ENCODE peak calls at places on chromosomes 12 and 14, in ten cellular contexts. One of them, this sample, is unnamed.

GRCh38 chr12:21438643-21439042 is 1.2 kb downstream of the PYROXD1 start:
- DNase-seq in heart left ventricle: no peak
- DNase-seq in transverse colon: no peak
- DNase-seq in stomach: no peak
- DNase-seq in HepG2: no peak
- DNase-seq in H54: no peak
- DNase-seq in HCT116: no peak
- DNase-seq in esophagus squamous epithelium: no peak
- DNase-seq in IMR-90: peak; percentile 12
- DNase-seq in NB4: peak; percentile 28
- DNase-seq in this sample: peak; percentile 11

GRCh38 chr12:39606712-39607423 is 12.7 kb downstream of the ABCD2 start:
- DNase-seq in H54: no peak
- DNase-seq in esophagus squamous epithelium: no peak
- DNase-seq in NB4: no peak
- DNase-seq in HepG2: no peak
- DNase-seq in heart left ventricle: no peak
- DNase-seq in stomach: no peak
- DNase-seq in IMR-90: no peak
- DNase-seq in transverse colon: no peak
- DNase-seq in HCT116: no peak
- DNase-seq in this sample: no peak

GRCh38 chr12:130715996-130716917 is at the start of gene RIMBP2:
- DNase-seq in NB4: no peak
- DNase-seq in HepG2: no peak
- DNase-seq in stomach: peak; percentile 14
- DNase-seq in IMR-90: peak; percentile 1
- DNase-seq in esophagus squamous epithelium: no peak
- DNase-seq in heart left ventricle: peak; percentile 45
- DNase-seq in HCT116: no peak
- DNase-seq in transverse colon: no peak
- DNase-seq in H54: peak; percentile 45
- DNase-seq in this sample: no peak

GRCh38 chr12:113850309-113851056 is 115.6 kb downstream of the RBM19 start:
- DNase-seq in H54: no peak
- DNase-seq in transverse colon: peak; percentile 18
- DNase-seq in esophagus squamous epithelium: no peak
- DNase-seq in HCT116: no peak
- DNase-seq in IMR-90: peak; percentile 25
- DNase-seq in HepG2: no peak
- DNase-seq in stomach: no peak
- DNase-seq in NB4: no peak
- DNase-seq in heart left ventricle: peak; percentile 80
- DNase-seq in this sample: no peak

GRCh38 chr12:49880756-49881390 is 22.8 kb downstream of the FAIM2 start:
- DNase-seq in esophagus squamous epithelium: no peak
- DNase-seq in HepG2: no peak
- DNase-seq in NB4: no peak
- DNase-seq in H54: no peak
- DNase-seq in HCT116: no peak
- DNase-seq in heart left ventricle: peak; percentile 7
- DNase-seq in IMR-90: no peak
- DNase-seq in transverse colon: no peak
- DNase-seq in stomach: no peak
- DNase-seq in this sample: no peak

GRCh38 chr12:49536526-49537195 is 2.2 kb upstream of the KCNH3 start:
- DNase-seq in transverse colon: no peak
- DNase-seq in HepG2: no peak
- DNase-seq in H54: no peak
- DNase-seq in HCT116: no peak
- DNase-seq in esophagus squamous epithelium: no peak
- DNase-seq in heart left ventricle: no peak
- DNase-seq in NB4: peak; percentile 25
- DNase-seq in IMR-90: no peak
- DNase-seq in stomach: peak; percentile 14
- DNase-seq in this sample: no peak

GRCh38 chr12:57456737-57457490 is 1.8 kb downstream of the INHBE start:
- DNase-seq in esophagus squamous epithelium: no peak
- DNase-seq in stomach: no peak
- DNase-seq in heart left ventricle: peak; percentile 10
- DNase-seq in NB4: no peak
- DNase-seq in IMR-90: no peak
- DNase-seq in transverse colon: no peak
- DNase-seq in H54: no peak
- DNase-seq in HepG2: no peak
- DNase-seq in HCT116: no peak
- DNase-seq in this sample: no peak

GRCh38 chr12:25904442-25904841 is 54.0 kb upstream of the RASSF8 start:
- DNase-seq in transverse colon: no peak
- DNase-seq in esophagus squamous epithelium: no peak
- DNase-seq in HCT116: no peak
- DNase-seq in H54: no peak
- DNase-seq in NB4: peak; percentile 49
- DNase-seq in HepG2: no peak
- DNase-seq in IMR-90: peak; percentile 39
- DNase-seq in heart left ventricle: no peak
- DNase-seq in stomach: no peak
- DNase-seq in this sample: no peak

GRCh38 chr12:16171348-16171747 is 106.1 kb downstream of the SLC15A5 start:
- DNase-seq in NB4: no peak
- DNase-seq in stomach: no peak
- DNase-seq in transverse colon: no peak
- DNase-seq in heart left ventricle: no peak
- DNase-seq in HepG2: no peak
- DNase-seq in H54: no peak
- DNase-seq in esophagus squamous epithelium: no peak
- DNase-seq in HCT116: no peak
- DNase-seq in IMR-90: no peak
- DNase-seq in this sample: no peak

GRCh38 chr14:25406818-25407217 is 356.9 kb upstream of the STXBP6 start:
- DNase-seq in H54: peak; percentile 2
- DNase-seq in IMR-90: peak; percentile 8
- DNase-seq in stomach: no peak
- DNase-seq in esophagus squamous epithelium: no peak
- DNase-seq in NB4: peak; percentile 67
- DNase-seq in HepG2: peak; percentile 68
- DNase-seq in transverse colon: peak; percentile 41
- DNase-seq in heart left ventricle: no peak
- DNase-seq in HCT116: no peak
- DNase-seq in this sample: peak; percentile 25

GRCh38 chr12:96502477-96502876 is 13.1 kb downstream of the CFAP54 start:
- DNase-seq in stomach: no peak
- DNase-seq in IMR-90: no peak
- DNase-seq in H54: no peak
- DNase-seq in HCT116: no peak
- DNase-seq in esophagus squamous epithelium: no peak
- DNase-seq in HepG2: no peak
- DNase-seq in heart left ventricle: no peak
- DNase-seq in NB4: peak; percentile 46
- DNase-seq in transverse colon: peak; percentile 27
- DNase-seq in this sample: peak; percentile 7

GRCh38 chr14:31418440-31418839 is 1.9 kb downstream of the HEATR5A start:
- DNase-seq in HepG2: no peak
- DNase-seq in NB4: peak; percentile 60
- DNase-seq in transverse colon: no peak
- DNase-seq in esophagus squamous epithelium: no peak
- DNase-seq in heart left ventricle: no peak
- DNase-seq in stomach: no peak
- DNase-seq in H54: no peak
- DNase-seq in HCT116: no peak
- DNase-seq in IMR-90: no peak
- DNase-seq in this sample: no peak

GRCh38 chr12:42767326-42767954 is 177.9 kb upstream of the PRICKLE1 start:
- DNase-seq in HepG2: no peak
- DNase-seq in IMR-90: no peak
- DNase-seq in transverse colon: no peak
- DNase-seq in stomach: no peak
- DNase-seq in esophagus squamous epithelium: no peak
- DNase-seq in heart left ventricle: no peak
- DNase-seq in HCT116: no peak
- DNase-seq in H54: no peak
- DNase-seq in NB4: no peak
- DNase-seq in this sample: no peak

GRCh38 chr12:98745578-98746391 is 100.7 kb downstream of the APAF1 start:
- DNase-seq in heart left ventricle: no peak
- DNase-seq in HepG2: no peak
- DNase-seq in H54: no peak
- DNase-seq in HCT116: no peak
- DNase-seq in esophagus squamous epithelium: no peak
- DNase-seq in IMR-90: peak; percentile 11
- DNase-seq in NB4: no peak
- DNase-seq in stomach: no peak
- DNase-seq in transverse colon: no peak
- DNase-seq in this sample: no peak

DNA sequence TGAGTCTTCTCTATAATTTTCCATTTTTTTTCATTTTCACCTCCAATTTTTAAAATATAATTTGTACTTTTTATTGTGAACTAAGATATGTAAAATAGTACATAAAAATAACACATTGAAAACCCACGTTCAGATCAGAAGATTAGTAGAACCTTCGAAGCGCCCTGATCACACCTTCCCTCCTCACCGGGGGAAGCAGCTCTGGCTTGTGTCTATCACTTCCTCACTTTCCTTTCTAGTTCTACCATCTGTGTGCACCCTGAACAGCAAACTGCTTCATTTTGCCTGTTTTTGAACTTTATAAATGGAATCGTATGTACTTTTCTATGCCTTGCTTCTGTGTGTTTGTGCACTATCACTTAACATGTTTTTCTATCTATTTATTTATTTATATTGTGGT is 11.8 kb upstream of the CD27 start:
- DNase-seq in NB4: no peak
- DNase-seq in HepG2: no peak
- DNase-seq in transverse colon: no peak
- DNase-seq in HCT116: no peak
- DNase-seq in stomach: no peak
- DNase-seq in esophagus squamous epithelium: no peak
- DNase-seq in IMR-90: no peak
- DNase-seq in heart left ventricle: no peak
- DNase-seq in H54: no peak
- DNase-seq in this sample: no peak
- TF ChIP-seq POLR2A in NB4: no peak
- TF ChIP-seq POLR2A in HepG2: no peak
- TF ChIP-seq POLR2A in transverse colon: no peak
- TF ChIP-seq POLR2A in HCT116: no peak
- TF ChIP-seq POLR2A in stomach: no peak
- TF ChIP-seq POLR2A in esophagus squamous epithelium: no peak
- TF ChIP-seq POLR2A in IMR-90: no peak
- TF ChIP-seq POLR2A in heart left ventricle: no peak
- TF ChIP-seq POLR2A in H54: no peak
- TF ChIP-seq POLR2A in this sample: no peak

DNA sequence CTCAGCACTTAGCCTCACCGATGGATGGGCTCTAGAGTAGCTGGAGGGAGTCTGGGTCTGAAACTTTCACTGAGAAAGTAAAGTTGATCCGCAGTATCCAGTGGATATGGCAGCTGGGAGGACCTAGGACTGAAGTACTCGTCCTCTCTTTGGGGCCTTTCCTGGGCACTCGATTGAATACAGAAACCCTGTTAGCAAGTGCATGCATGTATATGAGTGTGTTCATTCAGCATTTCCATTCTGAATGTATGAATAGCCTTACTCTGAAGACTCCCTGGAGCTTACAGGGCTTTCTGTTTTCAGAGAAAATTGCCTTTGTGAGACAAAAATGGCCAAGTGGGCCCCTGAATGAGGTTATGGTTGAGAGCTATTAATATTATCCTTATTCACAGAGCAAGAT is 62.8 kb downstream of the DAD1 start:
- DNase-seq in esophagus squamous epithelium: no peak
- DNase-seq in NB4: no peak
- DNase-seq in transverse colon: no peak
- DNase-seq in stomach: no peak
- DNase-seq in IMR-90: no peak
- DNase-seq in HepG2: no peak
- DNase-seq in heart left ventricle: no peak
- DNase-seq in HCT116: no peak
- DNase-seq in H54: no peak
- DNase-seq in this sample: no peak
- TF ChIP-seq POLR2A in esophagus squamous epithelium: no peak
- TF ChIP-seq POLR2A in NB4: no peak
- TF ChIP-seq POLR2A in transverse colon: no peak
- TF ChIP-seq POLR2A in stomach: no peak
- TF ChIP-seq POLR2A in IMR-90: no peak
- TF ChIP-seq POLR2A in HepG2: no peak
- TF ChIP-seq POLR2A in heart left ventricle: no peak
- TF ChIP-seq POLR2A in HCT116: no peak
- TF ChIP-seq POLR2A in H54: no peak
- TF ChIP-seq POLR2A in this sample: no peak

GRCh38 chr12:53476769-53477209 is 22.5 kb downstream of the MAP3K12 start:
- DNase-seq in esophagus squamous epithelium: no peak
- DNase-seq in HepG2: no peak
- DNase-seq in IMR-90: no peak
- DNase-seq in heart left ventricle: no peak
- DNase-seq in stomach: no peak
- DNase-seq in NB4: peak; percentile 54
- DNase-seq in H54: no peak
- DNase-seq in HCT116: no peak
- DNase-seq in transverse colon: no peak
- DNase-seq in this sample: peak; percentile 30
- TF ChIP-seq POLR2A in esophagus squamous epithelium: no peak
- TF ChIP-seq POLR2A in HepG2: no peak
- TF ChIP-seq POLR2A in IMR-90: no peak
- TF ChIP-seq POLR2A in heart left ventricle: no peak
- TF ChIP-seq POLR2A in stomach: no peak
- TF ChIP-seq POLR2A in NB4: no peak
- TF ChIP-seq POLR2A in H54: no peak
- TF ChIP-seq POLR2A in HCT116: no peak
- TF ChIP-seq POLR2A in transverse colon: no peak
- TF ChIP-seq POLR2A in this sample: no peak

DNA sequence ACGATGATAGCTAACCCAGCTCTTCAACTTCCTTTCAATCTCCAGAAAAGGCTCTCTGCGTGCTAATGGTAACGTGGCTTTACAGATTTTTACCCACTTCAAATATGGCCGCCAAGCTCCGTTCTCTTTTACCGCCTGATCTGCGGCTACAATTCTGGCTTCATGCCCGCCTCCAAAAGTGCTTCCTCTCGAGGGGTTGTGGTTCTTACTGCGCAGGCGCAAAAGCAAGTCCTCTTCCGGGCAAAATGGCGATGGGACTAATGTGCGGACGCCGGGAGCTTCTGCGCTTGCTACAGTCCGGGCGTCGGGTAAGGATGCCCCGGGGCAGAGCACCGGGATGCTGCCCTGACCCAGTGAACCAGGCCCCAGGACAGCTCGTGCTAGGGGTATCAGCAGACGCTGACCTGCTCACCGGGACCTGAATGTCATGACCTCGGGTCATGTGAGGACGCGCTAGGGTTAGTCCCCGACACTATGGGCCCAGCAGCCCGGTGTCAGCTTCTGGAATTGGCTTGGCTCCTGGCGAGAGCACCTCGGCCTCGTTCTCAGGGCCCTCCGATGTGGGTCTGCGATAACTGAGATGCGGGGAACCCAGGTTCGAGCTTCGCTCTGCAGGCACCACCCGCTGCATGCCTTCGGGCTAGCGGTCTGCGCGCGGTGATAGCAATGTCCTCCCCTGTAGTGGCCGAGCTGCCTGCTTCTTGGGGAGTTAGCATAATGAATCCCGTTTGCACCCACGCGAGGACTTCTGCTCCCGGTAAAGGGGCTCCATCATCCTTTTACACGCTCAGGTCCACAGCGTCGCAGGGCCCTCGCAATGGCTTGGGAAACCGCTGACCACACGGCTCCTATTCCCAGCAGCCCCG is at the start of gene OXA1L:
- DNase-seq in stomach: peak; percentile 99
- DNase-seq in HCT116: peak; percentile 95
- DNase-seq in esophagus squamous epithelium: peak; percentile 60
- DNase-seq in heart left ventricle: peak; percentile 97
- DNase-seq in NB4: peak; percentile 97
- DNase-seq in HepG2: peak; percentile 100
- DNase-seq in transverse colon: peak; percentile 98
- DNase-seq in IMR-90: peak; percentile 98
- DNase-seq in H54: peak; percentile 61
- DNase-seq in this sample: peak; percentile 98
- TF ChIP-seq POLR2A in stomach: no peak
- TF ChIP-seq POLR2A in HCT116: peak; percentile 95
- TF ChIP-seq POLR2A in esophagus squamous epithelium: peak; percentile 38
- TF ChIP-seq POLR2A in heart left ventricle: peak; percentile 63
- TF ChIP-seq POLR2A in NB4: peak; percentile 82
- TF ChIP-seq POLR2A in HepG2: peak; percentile 98
- TF ChIP-seq POLR2A in transverse colon: peak; percentile 70
- TF ChIP-seq POLR2A in IMR-90: peak; percentile 72
- TF ChIP-seq POLR2A in H54: peak; percentile 67
- TF ChIP-seq POLR2A in this sample: peak; percentile 87